ENCODE peak calls at places on chromosomes 4 and X, in ten cellular contexts. L, Y, W, R, J, Q, S, N, I and B are unnamed samples.

GRCh38 chr4:78777556-78777900 is 1.4 kb downstream of the BMP2K start:
- DNase-seq in L (no peak), Y (no peak), W (no peak), R (no peak), J (no peak), Q (no peak), S (no peak), N (no peak), I (no peak), B (no peak)

GRCh38 chr4:74038161-74039064 is at the start of gene CXCL3:
- DNase-seq in L (peak), Y (peak), W (peak), R (peak), J (peak), Q (peak), S (peak), N (peak), I (no peak), B (peak)

GRCh38 chrX:113421432-113421831 is 580.8 kb upstream of the AMOT start:
- DNase-seq in L (no peak), Y (no peak), W (no peak), R (peak), J (no peak), Q (no peak), S (no peak), N (no peak), I (no peak), B (no peak)

GRCh38 chr4:1291996-1292702 is 2.5 kb downstream of the MAEA start:
- DNase-seq in L (no peak), Y (no peak), W (no peak), R (no peak), J (no peak), Q (no peak), S (no peak), N (no peak), I (no peak), B (no peak)

GRCh38 chr4:97153042-97153441 is 990.2 kb downstream of the STPG2 start:
- DNase-seq in L (no peak), Y (no peak), W (peak), R (no peak), J (no peak), Q (peak), S (no peak), N (no peak), I (no peak), B (no peak)

GRCh38 chr4:96063639-96064038 is 223.7 kb downstream of the PDHA2 start:
- DNase-seq in L (no peak), Y (no peak), W (no peak), R (no peak), J (no peak), Q (no peak), S (no peak), N (no peak), I (no peak), B (no peak)

GRCh38 chr4:121243476-121243875 is 79.4 kb upstream of the TNIP3 start:
- DNase-seq in L (no peak), Y (no peak), W (peak), R (no peak), J (no peak), Q (no peak), S (peak), N (no peak), I (no peak), B (no peak)

GRCh38 chr4:6335040-6335590 is 65.5 kb downstream of the WFS1 start:
- DNase-seq in L (no peak), Y (no peak), W (no peak), R (no peak), J (no peak), Q (no peak), S (no peak), N (no peak), I (no peak), B (no peak)

GRCh38 chr4:83962492-83962891 is 426.6 kb downstream of the GPAT3 start:
- DNase-seq in L (no peak), Y (no peak), W (no peak), R (no peak), J (no peak), Q (no peak), S (no peak), N (no peak), I (no peak), B (no peak)

GRCh38 chr4:82437285-82438005 is 7.1 kb downstream of the ENOPH1 start:
- DNase-seq in L (no peak), Y (no peak), W (peak), R (peak), J (no peak), Q (no peak), S (peak), N (no peak), I (no peak), B (no peak)

GRCh38 chr4:184807797-184808718 is 17.7 kb downstream of the ACSL1 start:
- DNase-seq in L (no peak), Y (no peak), W (peak), R (peak), J (no peak), Q (peak), S (peak), N (no peak), I (no peak), B (no peak)

GRCh38 chr4:53702334-53703266 is 111.3 kb upstream of the LNX1 start:
- DNase-seq in L (peak), Y (peak), W (peak), R (peak), J (peak), Q (peak), S (peak), N (peak), I (no peak), B (peak)

GRCh38 chr4:835148-836002 is 9.4 kb upstream of the CPLX1 start:
- DNase-seq in L (peak), Y (no peak), W (no peak), R (no peak), J (no peak), Q (no peak), S (no peak), N (no peak), I (no peak), B (peak)

GRCh38 chr4:146488495-146489174 is 33.1 kb downstream of the SLC10A7 start:
- DNase-seq in L (no peak), Y (no peak), W (no peak), R (peak), J (no peak), Q (no peak), S (peak), N (no peak), I (no peak), B (no peak)

GRCh38 chr4:52959545-52959944 is 97.4 kb downstream of the RASL11B start:
- DNase-seq in L (no peak), Y (no peak), W (no peak), R (peak), J (no peak), Q (no peak), S (peak), N (no peak), I (no peak), B (no peak)

GRCh38 chr4:64581422-64581821 is 172.2 kb upstream of the TECRL start:
- DNase-seq in L (peak), Y (no peak), W (peak), R (peak), J (no peak), Q (no peak), S (peak), N (no peak), I (no peak), B (no peak)

GRCh38 chrX:52983526-52983925 is 25.2 kb upstream of the FAM156A start:
- DNase-seq in L (no peak), Y (no peak), W (no peak), R (peak), J (no peak), Q (no peak), S (no peak), N (no peak), I (no peak), B (no peak)

GRCh38 chr4:1523506-1523905 is 117.3 kb upstream of the NKX1-1 start:
- DNase-seq in L (no peak), Y (no peak), W (no peak), R (no peak), J (no peak), Q (no peak), S (no peak), N (no peak), I (no peak), B (peak)

GRCh38 chrX:42246814-42247213 is 323.5 kb upstream of the CASK start:
- DNase-seq in L (no peak), Y (no peak), W (peak), R (peak), J (no peak), Q (no peak), S (no peak), N (no peak), I (no peak), B (no peak)

GRCh38 chr4:73669410-73670183 is 49.4 kb upstream of the RASSF6 start:
- DNase-seq in L (peak), Y (no peak), W (no peak), R (peak), J (no peak), Q (no peak), S (no peak), N (no peak), I (no peak), B (no peak)

GRCh38 chr4:13559414-13559813 is 15.1 kb upstream of the NKX3-2 start:
- DNase-seq in L (no peak), Y (no peak), W (peak), R (peak), J (no peak), Q (no peak), S (peak), N (no peak), I (no peak), B (no peak)

GRCh38 chrX:102546818-102547493 is 30.4 kb upstream of the TMSB15A start:
- DNase-seq in L (no peak), Y (no peak), W (no peak), R (no peak), J (no peak), Q (no peak), S (no peak), N (no peak), I (no peak), B (no peak)

GRCh38 chr4:102449751-102450352 is 51.3 kb upstream of the NFKB1 start:
- DNase-seq in L (peak), Y (no peak), W (peak), R (peak), J (no peak), Q (peak), S (peak), N (peak), I (peak), B (no peak)

GRCh38 chr4:5387457-5387856 is 320.9 kb downstream of the EVC2 start:
- DNase-seq in L (no peak), Y (no peak), W (no peak), R (no peak), J (no peak), Q (no peak), S (no peak), N (no peak), I (no peak), B (no peak)

GRCh38 chr4:106809083-106809482 is 227.0 kb downstream of the DKK2 start:
- DNase-seq in L (no peak), Y (no peak), W (peak), R (peak), J (no peak), Q (peak), S (peak), N (no peak), I (no peak), B (no peak)
- TF ChIP-seq CTCF in L (no peak), Y (peak), W (peak), R (peak), J (peak), Q (peak), S (peak), N (no peak), I (no peak), B (no peak)

GRCh38 chrX:134026732-134027311 is 41.4 kb upstream of the GPC3 start:
- DNase-seq in L (peak), Y (no peak), W (peak), R (peak), J (peak), Q (peak), S (peak), N (peak), I (no peak), B (peak)
- TF ChIP-seq CTCF in L (peak), Y (peak), W (peak), R (peak), J (peak), Q (peak), S (peak), N (peak), I (peak), B (no peak)

DNA sequence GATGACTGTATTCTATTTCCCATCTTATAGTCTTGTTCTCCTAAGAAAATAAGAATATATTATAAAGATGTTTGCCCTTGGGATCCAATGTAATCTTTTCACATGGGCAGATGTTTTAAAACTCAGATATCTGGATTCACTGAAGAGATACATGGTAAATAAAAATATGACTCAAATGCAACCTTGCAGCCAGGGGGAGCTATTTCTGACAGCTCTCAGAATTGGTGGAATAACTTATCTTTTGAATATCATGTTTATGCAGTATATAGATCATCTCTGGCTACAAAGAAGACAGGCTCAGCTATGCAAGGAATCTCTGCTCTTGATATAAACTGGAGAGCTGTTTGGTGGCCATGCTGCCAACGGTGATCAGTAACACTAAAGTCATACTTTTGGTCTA is 274.7 kb downstream of the GLUD2 start:
- DNase-seq in L (no peak), Y (no peak), W (peak), R (no peak), J (no peak), Q (no peak), S (no peak), N (no peak), I (no peak), B (no peak)
- TF ChIP-seq CTCF in L (no peak), Y (no peak), W (peak), R (peak), J (no peak), Q (peak), S (peak), N (no peak), I (no peak), B (no peak)

GRCh38 chrX:138031715-138032114 is 465.8 kb downstream of the ZIC3 start:
- DNase-seq in L (no peak), Y (no peak), W (peak), R (no peak), J (no peak), Q (no peak), S (no peak), N (no peak), I (no peak), B (no peak)

GRCh38 chrX:138020941-138021340 is 455.0 kb downstream of the ZIC3 start:
- DNase-seq in L (no peak), Y (no peak), W (no peak), R (no peak), J (no peak), Q (no peak), S (no peak), N (no peak), I (no peak), B (no peak)

DNA sequence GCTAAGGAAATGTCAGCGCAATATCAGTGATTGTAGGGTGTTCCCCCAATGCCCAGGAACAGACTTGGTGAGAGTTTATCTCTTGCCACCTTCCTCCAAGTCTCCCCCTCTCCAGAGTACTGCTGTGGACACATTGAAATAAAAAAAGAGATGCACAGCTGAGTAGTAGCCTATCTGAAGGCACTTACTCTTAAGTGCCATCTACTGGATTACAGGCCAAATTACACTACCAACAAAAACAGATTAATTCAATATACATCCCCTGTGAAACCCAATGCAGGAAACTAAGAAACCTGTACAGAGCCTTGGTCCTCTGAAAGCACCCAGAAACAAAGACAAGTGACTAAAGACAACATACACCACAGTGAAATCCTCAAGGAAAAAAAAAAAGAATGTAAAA is 460.3 kb downstream of the ZIC3 start:
- DNase-seq in L (no peak), Y (no peak), W (no peak), R (peak), J (no peak), Q (peak), S (no peak), N (no peak), I (no peak), B (no peak)
- TF ChIP-seq CTCF in L (peak), Y (no peak), W (peak), R (peak), J (no peak), Q (no peak), S (peak), N (no peak), I (no peak), B (peak)

DNA sequence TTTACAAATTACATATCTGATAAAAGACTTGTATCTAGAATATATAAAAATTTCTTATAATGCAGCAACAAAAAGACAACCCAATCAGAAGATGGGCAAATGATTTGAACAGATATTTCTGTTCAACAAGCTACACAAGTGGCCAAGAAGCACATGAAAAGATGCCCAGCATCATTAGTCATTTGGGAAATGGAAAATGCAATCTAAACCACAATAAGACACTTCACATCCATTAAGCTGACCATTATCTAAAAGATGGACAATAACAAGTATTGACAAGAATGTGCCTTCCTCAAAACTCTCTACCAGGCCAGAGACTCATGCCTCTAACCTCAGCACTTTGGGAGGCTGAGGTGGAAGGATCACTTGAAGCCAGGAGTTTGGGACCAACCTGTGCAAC is 53.9 kb downstream of the SPINK2 start:
- DNase-seq in L (no peak), Y (no peak), W (no peak), R (no peak), J (no peak), Q (no peak), S (no peak), N (no peak), I (no peak), B (no peak)
- TF ChIP-seq CTCF in L (no peak), Y (no peak), W (no peak), R (no peak), J (no peak), Q (no peak), S (no peak), N (no peak), I (no peak), B (no peak)